ENCODE peak calls at places on chromosomes 2 and 18, in five cellular contexts. U is K562, D is HepG2, Q is SK-N-SH, W is GM12878. L is an unnamed sample.

GRCh38 chr2:179186126-179186525 is 78.5 kb downstream of the SESTD1 start:
- DNase-seq in U (no peak), D (no peak), Q (no peak), W (no peak), L (no peak)

GRCh38 chr18:12438257-12438656 is 30.5 kb downstream of the PRELID3A start:
- DNase-seq in U (no peak), D (no peak), Q (no peak), W (no peak), L (no peak)

GRCh38 chr2:175167076-175167791 is 769 bp downstream of the ATF2 start:
- DNase-seq in U (peak), D (peak), Q (peak), W (no peak), L (no peak)

GRCh38 chr18:34697233-34697632 is 12.9 kb upstream of the DTNA start:
- DNase-seq in U (no peak), D (peak), Q (no peak), W (no peak), L (no peak)

GRCh38 chr2:85445316-85446295 is 27.1 kb downstream of the SH2D6 start:
- DNase-seq in U (no peak), D (no peak), Q (peak), W (no peak), L (no peak)

GRCh38 chr2:149040451-149040850 is 2.0 kb downstream of the LYPD6B start:
- DNase-seq in U (peak), D (peak), Q (no peak), W (no peak), L (peak)

GRCh38 chr2:188819781-188820180 is 154.4 kb upstream of the COL3A1 start:
- DNase-seq in U (no peak), D (no peak), Q (no peak), W (no peak), L (no peak)

GRCh38 chr2:222423632-222424280 is 587 bp upstream of the SGPP2 start:
- DNase-seq in U (no peak), D (no peak), Q (no peak), W (peak), L (no peak)

GRCh38 chr18:27685807-27686412 is 491.0 kb downstream of the CDH2 start:
- DNase-seq in U (peak), D (peak), Q (peak), W (no peak), L (no peak)

GRCh38 chr2:56177420-56178220 is 6.2 kb upstream of the CCDC85A start:
- DNase-seq in U (no peak), D (no peak), Q (no peak), W (no peak), L (no peak)

GRCh38 chr2:222805591-222806304 is 55.1 kb upstream of the ACSL3 start:
- DNase-seq in U (no peak), D (peak), Q (no peak), W (no peak), L (peak)

GRCh38 chr2:236745420-236746210 is 176.0 kb downstream of the ACKR3 start:
- DNase-seq in U (no peak), D (peak), Q (no peak), W (no peak), L (no peak)

GRCh38 chr18:23134780-23135678 is at the start of gene CABLES1:
- DNase-seq in U (peak), D (peak), Q (peak), W (no peak), L (peak)

GRCh38 chr2:221589696-221590095 is 17.6 kb upstream of the EPHA4 start:
- DNase-seq in U (no peak), D (no peak), Q (no peak), W (no peak), L (no peak)

GRCh38 chr2:139622691-139623090 is 842.5 kb upstream of the NXPH2 start:
- DNase-seq in U (no peak), D (no peak), Q (no peak), W (no peak), L (no peak)

GRCh38 chr2:62180960-62181359 is 15.0 kb upstream of the B3GNT2 start:
- DNase-seq in U (no peak), D (no peak), Q (no peak), W (no peak), L (no peak)

GRCh38 chr18:48581206-48581605 is 42.4 kb downstream of the CTIF start:
- DNase-seq in U (no peak), D (no peak), Q (no peak), W (no peak), L (no peak)

GRCh38 chr18:54964741-54965140 is 5.5 kb upstream of the CCDC68 start:
- DNase-seq in U (no peak), D (no peak), Q (no peak), W (no peak), L (no peak)

GRCh38 chr2:98234763-98235162 is 111.5 kb upstream of the CNGA3 start:
- DNase-seq in U (no peak), D (no peak), Q (peak), W (no peak), L (no peak)

GRCh38 chr2:120736202-120736954 is 710 bp downstream of the GLI2 start:
- DNase-seq in U (no peak), D (no peak), Q (peak), W (no peak), L (no peak)

GRCh38 chr2:109331864-109332848 is 203.2 kb downstream of the SH3RF3 start:
- DNase-seq in U (no peak), D (peak), Q (peak), W (no peak), L (peak)

GRCh38 chr2:186590538-186591441 is 934 bp downstream of the ITGAV start:
- DNase-seq in U (peak), D (peak), Q (peak), W (no peak), L (peak)

GRCh38 chr2:74002515-74003391 is 18.0 kb downstream of the TET3 start:
- DNase-seq in U (peak), D (peak), Q (peak), W (no peak), L (no peak)

GRCh38 chr2:12416600-12416999 is 300.1 kb upstream of the TRIB2 start:
- DNase-seq in U (peak), D (peak), Q (no peak), W (no peak), L (peak)

GRCh38 chr2:33108483-33109443 is 162.0 kb downstream of the LTBP1 start:
- DNase-seq in U (peak), D (no peak), Q (peak), W (no peak), L (no peak)

GRCh38 chr2:70717431-70718038 is 50.5 kb downstream of the ADD2 start:
- DNase-seq in U (peak), D (no peak), Q (no peak), W (no peak), L (no peak)

GRCh38 chr18:24659837-24660720 is 199.6 kb downstream of the HRH4 start:
- DNase-seq in U (no peak), D (no peak), Q (no peak), W (no peak), L (no peak)

GRCh38 chr2:240876475-240877251 is 8.0 kb downstream of the AGXT start:
- DNase-seq in U (no peak), D (peak), Q (peak), W (no peak), L (no peak)

GRCh38 chr2:222203031-222203430 is 95.8 kb downstream of the PAX3 start:
- DNase-seq in U (no peak), D (no peak), Q (no peak), W (no peak), L (no peak)

GRCh38 chr2:120564213-120565094 is 171.2 kb upstream of the GLI2 start:
- DNase-seq in U (peak), D (peak), Q (peak), W (no peak), L (no peak)

GRCh38 chr18:6601241-6601640 is 128.3 kb upstream of the ARHGAP28 start:
- DNase-seq in U (no peak), D (no peak), Q (no peak), W (no peak), L (no peak)

GRCh38 chr2:184057910-184058309 is 540.4 kb upstream of the ZNF804A start:
- DNase-seq in U (no peak), D (no peak), Q (no peak), W (no peak), L (no peak)

GRCh38 chr18:49619792-49620191 is 57.9 kb downstream of the LIPG start:
- DNase-seq in U (no peak), D (no peak), Q (no peak), W (no peak), L (no peak)

GRCh38 chr18:7666195-7666776 is 99.2 kb downstream of the PTPRM start:
- DNase-seq in U (no peak), D (no peak), Q (no peak), W (no peak), L (no peak)

GRCh38 chr2:119487434-119488244 is 36.6 kb downstream of the SCTR start:
- DNase-seq in U (no peak), D (peak), Q (no peak), W (peak), L (no peak)

GRCh38 chr2:128502638-128503246 is 184.1 kb upstream of the HS6ST1 start:
- DNase-seq in U (no peak), D (no peak), Q (no peak), W (no peak), L (no peak)

GRCh38 chr2:16687949-16688348 is 22.3 kb upstream of the CYRIA start:
- DNase-seq in U (no peak), D (no peak), Q (no peak), W (no peak), L (no peak)

GRCh38 chr2:36797324-36798070 is 101.0 kb downstream of the VIT start:
- DNase-seq in U (no peak), D (no peak), Q (no peak), W (no peak), L (no peak)

DNA sequence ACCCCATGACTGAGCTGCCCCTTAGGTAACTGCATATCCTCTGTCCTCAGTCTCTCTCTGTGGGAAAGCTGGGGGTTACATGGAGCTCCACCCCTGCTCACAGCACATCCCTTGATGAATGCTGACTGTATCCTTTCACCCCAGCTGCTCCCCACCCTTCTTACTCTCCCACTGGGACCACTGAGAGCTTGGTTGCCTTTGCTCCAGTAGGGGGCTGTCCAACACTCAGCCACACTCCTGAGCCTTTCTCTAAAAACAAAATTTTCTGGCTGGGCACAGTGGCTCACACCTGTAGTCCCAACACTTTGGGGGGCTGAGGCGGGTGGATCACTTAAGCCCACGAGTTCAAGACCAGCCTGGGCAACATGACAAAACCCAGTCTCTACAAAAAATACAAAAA is 89.2 kb upstream of the MSH2 start:
- DNase-seq in U (no peak), D (no peak), Q (no peak), W (no peak), L (no peak)
- TF ChIP-seq REST in U (no peak), D (no peak), Q (no peak), W (no peak), L (no peak)

GRCh38 chr2:118309201-118310015 is 221.1 kb downstream of the INSIG2 start:
- DNase-seq in U (no peak), D (no peak), Q (no peak), W (no peak), L (no peak)
- H3K27ac ChIP-seq in U (peak), D (no peak), Q (no peak), W (no peak), L (no peak)

GRCh38 chr2:25677877-25678276 is 4.5 kb upstream of the DTNB start:
- DNase-seq in U (no peak), D (no peak), Q (no peak), W (no peak), L (no peak)

GRCh38 chr2:25671622-25672021 is 1.8 kb downstream of the DTNB start:
- DNase-seq in U (no peak), D (no peak), Q (no peak), W (no peak), L (no peak)

GRCh38 chr2:25672500-25673169 is 742 bp downstream of the DTNB start:
- DNase-seq in U (no peak), D (peak), Q (no peak), W (no peak), L (peak)

GRCh38 chr2:25673170-25674002 is at the start of gene DTNB:
- DNase-seq in U (peak), D (peak), Q (peak), W (no peak), L (peak)

GRCh38 chr2:25674003-25674362 is 606 bp upstream of the DTNB start:
- DNase-seq in U (no peak), D (no peak), Q (no peak), W (no peak), L (no peak)
- TF ChIP-seq GABPA in U (no peak), D (no peak), Q (no peak), W (no peak), L (no peak)

DNA sequence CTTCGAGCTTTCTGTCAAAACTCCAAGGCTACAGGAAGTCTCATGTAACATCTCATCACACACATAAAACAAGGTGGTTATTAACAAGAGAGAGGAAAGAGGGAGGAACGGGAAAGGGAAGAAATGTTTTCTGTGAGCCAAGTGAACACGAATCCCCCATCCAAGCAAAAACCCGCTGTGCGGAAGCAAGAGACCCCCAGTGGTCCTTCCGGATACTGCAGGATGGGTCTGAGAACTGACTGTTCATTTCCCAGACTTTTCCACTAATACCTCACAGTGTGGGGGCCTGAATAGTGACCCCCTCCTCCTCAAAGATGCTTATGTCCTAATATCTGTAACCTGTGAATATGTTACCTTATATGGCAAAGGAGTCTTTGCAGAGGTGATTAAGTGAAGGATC is 19.0 kb upstream of the DIPK1C start:
- DNase-seq in U (peak), D (peak), Q (peak), W (no peak), L (no peak)
- TF ChIP-seq REST in U (no peak), D (no peak), Q (no peak), W (no peak), L (no peak)

DNA sequence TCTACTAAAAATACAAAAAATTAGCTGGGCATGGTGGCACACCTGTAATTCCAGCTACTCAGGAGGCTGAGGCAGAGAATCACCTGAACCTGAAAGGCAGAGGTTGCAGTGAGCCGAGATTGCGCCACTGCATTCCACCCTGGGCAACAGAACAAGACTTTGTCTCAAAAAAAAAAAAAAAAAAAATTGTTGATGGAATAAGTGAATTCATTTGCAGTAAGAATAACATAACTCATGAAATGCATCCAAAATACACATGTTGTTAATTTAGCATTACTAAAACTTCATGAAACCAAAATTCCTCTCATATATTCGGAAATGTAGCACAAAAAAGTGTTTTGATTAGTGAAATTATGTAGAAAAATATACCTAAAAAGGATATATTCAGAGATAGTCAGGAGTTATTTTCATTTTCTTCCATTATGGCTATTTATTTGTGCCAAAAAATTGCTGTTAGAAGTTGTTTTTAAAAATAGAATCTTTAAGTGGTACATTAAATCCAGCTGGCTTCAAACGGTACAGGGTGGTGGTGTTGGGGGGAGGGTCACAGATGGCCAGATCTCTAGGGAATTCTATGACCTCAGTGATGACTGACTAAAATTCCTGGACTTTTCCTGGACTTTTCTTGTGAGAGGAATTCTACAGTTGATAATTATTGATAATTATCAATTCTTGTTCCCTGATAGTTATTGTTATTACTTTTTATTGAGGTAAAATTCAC is 78.2 kb upstream of the UGP2 start:
- DNase-seq in U (no peak), D (no peak), Q (no peak), W (no peak), L (no peak)
- H3K27ac ChIP-seq in U (no peak), D (no peak), Q (peak), W (no peak), L (no peak)

GRCh38 chr2:122152571-122152970 is 397.1 kb downstream of the TSN start:
- DNase-seq in U (no peak), D (no peak), Q (no peak), W (no peak), L (no peak)
- TF ChIP-seq GABPA in U (no peak), D (no peak), Q (no peak), W (no peak), L (no peak)

GRCh38 chr2:232940724-232941123 is 70.7 kb downstream of the SNORC start:
- DNase-seq in U (no peak), D (no peak), Q (no peak), W (no peak), L (no peak)

GRCh38 chr2:232941400-232941799 is 71.3 kb downstream of the SNORC start:
- DNase-seq in U (no peak), D (no peak), Q (no peak), W (no peak), L (no peak)

GRCh38 chr2:232942831-232943230 is 70.2 kb downstream of the NGEF start:
- DNase-seq in U (no peak), D (no peak), Q (no peak), W (no peak), L (no peak)

GRCh38 chr2:232941912-232942595 is 71.0 kb downstream of the NGEF start:
- DNase-seq in U (no peak), D (no peak), Q (no peak), W (no peak), L (no peak)

DNA sequence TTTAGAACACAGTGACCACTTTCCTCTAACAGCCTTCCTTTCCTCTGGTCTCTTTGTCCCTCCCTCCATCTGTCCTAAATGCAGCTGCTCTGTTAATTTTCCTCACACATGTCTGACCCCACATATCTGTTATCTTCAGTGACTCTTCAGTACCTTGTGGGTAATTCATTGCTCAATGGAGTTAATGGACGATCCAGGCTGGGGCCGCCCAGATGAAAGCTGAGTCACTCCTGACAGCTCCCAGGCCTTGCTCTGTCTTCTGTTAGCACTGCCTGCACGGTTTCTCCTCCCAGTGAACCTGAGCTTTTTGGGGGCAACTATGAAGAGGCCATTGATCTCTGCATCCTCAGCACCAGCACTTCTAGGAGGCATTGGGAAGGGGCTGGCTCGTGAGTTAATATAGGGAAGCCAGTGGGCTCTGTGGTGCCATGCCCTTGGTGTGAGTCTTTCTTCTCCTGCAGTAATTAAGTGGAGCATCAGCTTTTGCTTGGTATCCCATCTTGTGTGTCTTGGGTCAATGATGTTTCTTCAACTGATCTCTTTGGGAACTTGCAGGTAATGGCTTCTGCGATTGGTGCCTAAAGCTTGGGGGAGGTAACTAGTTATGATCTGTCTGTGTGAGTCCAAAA is 67.3 kb downstream of the SNORC start:
- DNase-seq in U (peak), D (peak), Q (no peak), W (no peak), L (no peak)
- TF ChIP-seq REST in U (no peak), D (no peak), Q (no peak), W (no peak), L (no peak)